ENCODE peak calls at places on chromosomes 3 and 15, in eight cellular contexts. V, F, W, J, H, C, D and Q are unnamed samples.

GRCh38 chr3:61114316-61114953 is 136.8 kb downstream of the FHIT start:
- DNase-seq in V (no peak), F (no peak), W (no peak), J (no peak), H (no peak), C (no peak), D (no peak), Q (no peak)

GRCh38 chr3:126179825-126180476 is 435 bp downstream of the ALDH1L1 start:
- DNase-seq in V (peak), F (no peak), W (no peak), J (peak), H (no peak), C (no peak), D (peak), Q (no peak)

GRCh38 chr3:46565607-46566039 is 479 bp downstream of the LRRC2 start:
- DNase-seq in V (no peak), F (no peak), W (no peak), J (peak), H (no peak), C (no peak), D (no peak), Q (no peak)

GRCh38 chr3:140363801-140364200 is 314.1 kb upstream of the TRIM42 start:
- DNase-seq in V (no peak), F (no peak), W (no peak), J (peak), H (no peak), C (no peak), D (no peak), Q (no peak)

GRCh38 chr15:39874890-39875549 is 45.0 kb downstream of the GPR176 start:
- DNase-seq in V (no peak), F (no peak), W (no peak), J (no peak), H (peak), C (peak), D (peak), Q (no peak)

GRCh38 chr3:159884661-159885402 is 103.8 kb upstream of the IL12A start:
- DNase-seq in V (no peak), F (no peak), W (no peak), J (no peak), H (peak), C (peak), D (peak), Q (no peak)

GRCh38 chr15:64634576-64635485 is 140.6 kb downstream of the RBPMS2 start:
- DNase-seq in V (no peak), F (no peak), W (no peak), J (no peak), H (peak), C (no peak), D (no peak), Q (peak)

GRCh38 chr3:186366206-186366605 is 4.2 kb upstream of the DGKG start:
- DNase-seq in V (no peak), F (no peak), W (no peak), J (no peak), H (no peak), C (no peak), D (no peak), Q (no peak)

GRCh38 chr3:109899930-109900329 is 562.6 kb upstream of the DPPA4 start:
- DNase-seq in V (no peak), F (no peak), W (no peak), J (no peak), H (no peak), C (no peak), D (no peak), Q (no peak)

GRCh38 chr3:104673981-104674380 is 692.7 kb upstream of the ALCAM start:
- DNase-seq in V (no peak), F (no peak), W (no peak), J (no peak), H (peak), C (peak), D (no peak), Q (no peak)

GRCh38 chr3:178170698-178171535 is 365.3 kb upstream of the KCNMB2 start:
- DNase-seq in V (no peak), F (peak), W (no peak), J (no peak), H (peak), C (peak), D (peak), Q (peak)

GRCh38 chr3:111903067-111903511 is 44.0 kb downstream of the PHLDB2 start:
- DNase-seq in V (no peak), F (peak), W (no peak), J (no peak), H (peak), C (peak), D (peak), Q (peak)

GRCh38 chr3:107239703-107240102 is 137.5 kb upstream of the CCDC54 start:
- DNase-seq in V (no peak), F (no peak), W (no peak), J (no peak), H (no peak), C (no peak), D (no peak), Q (no peak)

GRCh38 chr15:94432279-94432678 is 200.9 kb downstream of the MCTP2 start:
- DNase-seq in V (no peak), F (no peak), W (no peak), J (no peak), H (no peak), C (no peak), D (no peak), Q (no peak)

GRCh38 chr3:174202561-174202960 is 656.6 kb upstream of the NAALADL2 start:
- DNase-seq in V (no peak), F (no peak), W (no peak), J (no peak), H (peak), C (peak), D (peak), Q (peak)

GRCh38 chr15:89172921-89173320 is 48.5 kb downstream of the RLBP1 start:
- DNase-seq in V (no peak), F (no peak), W (no peak), J (no peak), H (no peak), C (no peak), D (no peak), Q (no peak)

GRCh38 chr3:47884603-47885002 is 81.7 kb downstream of the DHX30 start:
- DNase-seq in V (no peak), F (no peak), W (no peak), J (no peak), H (no peak), C (no peak), D (no peak), Q (no peak)

GRCh38 chr15:40331026-40331425 is 7.5 kb downstream of the INAFM2 start:
- DNase-seq in V (peak), F (no peak), W (no peak), J (no peak), H (no peak), C (no peak), D (no peak), Q (no peak)

GRCh38 chr3:39211332-39212130 is 19.1 kb upstream of the XIRP1 start:
- DNase-seq in V (no peak), F (no peak), W (no peak), J (no peak), H (no peak), C (no peak), D (no peak), Q (no peak)

GRCh38 chr15:22911306-22911705 is 68.9 kb downstream of the CYFIP1 start:
- DNase-seq in V (no peak), F (no peak), W (no peak), J (no peak), H (no peak), C (no peak), D (no peak), Q (no peak)

GRCh38 chr3:46666471-46666845 is 27.0 kb downstream of the ALS2CL start:
- DNase-seq in V (peak), F (no peak), W (no peak), J (no peak), H (no peak), C (no peak), D (no peak), Q (no peak)

GRCh38 chr3:187619461-187619860 is 50.7 kb downstream of the SST start:
- DNase-seq in V (no peak), F (no peak), W (no peak), J (no peak), H (no peak), C (no peak), D (no peak), Q (no peak)

GRCh38 chr3:120642368-120642948 is 39.6 kb downstream of the HGD start:
- DNase-seq in V (no peak), F (no peak), W (no peak), J (no peak), H (peak), C (no peak), D (peak), Q (no peak)

GRCh38 chr3:172904817-172905479 is 154.4 kb downstream of the ECT2 start:
- DNase-seq in V (no peak), F (no peak), W (no peak), J (no peak), H (peak), C (no peak), D (no peak), Q (no peak)

GRCh38 chr3:126180477-126181397 is at the start of gene ALDH1L1:
- DNase-seq in V (peak), F (peak), W (no peak), J (peak), H (peak), C (no peak), D (peak), Q (peak)

GRCh38 chr3:72995337-72995736 is 1.3 kb upstream of the PPP4R2 start:
- DNase-seq in V (no peak), F (no peak), W (no peak), J (peak), H (no peak), C (no peak), D (no peak), Q (no peak)

GRCh38 chr3:44825264-44825925 is 36.3 kb upstream of the TMEM42 start:
- DNase-seq in V (no peak), F (peak), W (no peak), J (no peak), H (peak), C (peak), D (peak), Q (no peak)

GRCh38 chr3:74559301-74559700 is 55.2 kb downstream of the CNTN3 start:
- DNase-seq in V (no peak), F (no peak), W (no peak), J (no peak), H (no peak), C (no peak), D (no peak), Q (no peak)

GRCh38 chr15:101389362-101389761 is 94.3 kb upstream of the SNRPA1 start:
- DNase-seq in V (no peak), F (no peak), W (no peak), J (no peak), H (no peak), C (no peak), D (no peak), Q (no peak)

GRCh38 chr3:45795882-45796765 is at the start of gene SLC6A20:
- DNase-seq in V (no peak), F (no peak), W (no peak), J (peak), H (no peak), C (no peak), D (no peak), Q (no peak)

GRCh38 chr15:95346856-95347255 is 983.6 kb upstream of the NR2F2 start:
- DNase-seq in V (no peak), F (no peak), W (no peak), J (no peak), H (no peak), C (no peak), D (no peak), Q (peak)

GRCh38 chr15:38453971-38454686 is at the start of gene FAM98B:
- DNase-seq in V (peak), F (peak), W (peak), J (peak), H (peak), C (peak), D (peak), Q (peak)

GRCh38 chr15:25939122-25939521 is 76.0 kb upstream of the ATP10A start:
- DNase-seq in V (no peak), F (no peak), W (no peak), J (no peak), H (no peak), C (no peak), D (peak), Q (no peak)

GRCh38 chr3:178112134-178112533 is 424.1 kb upstream of the KCNMB2 start:
- DNase-seq in V (no peak), F (no peak), W (no peak), J (no peak), H (no peak), C (peak), D (no peak), Q (no peak)

GRCh38 chr15:39552546-39552945 is 28.3 kb upstream of the THBS1 start:
- DNase-seq in V (no peak), F (no peak), W (no peak), J (no peak), H (no peak), C (no peak), D (no peak), Q (no peak)

GRCh38 chr15:85730001-85730820 is 64.5 kb downstream of the KLHL25 start:
- DNase-seq in V (no peak), F (peak), W (peak), J (no peak), H (peak), C (peak), D (peak), Q (peak)

GRCh38 chr3:15929944-15930571 is 132.3 kb upstream of the ANKRD28 start:
- DNase-seq in V (no peak), F (no peak), W (no peak), J (no peak), H (no peak), C (no peak), D (no peak), Q (no peak)

GRCh38 chr15:100766225-100767001 is 113.2 kb upstream of the ALDH1A3 start:
- DNase-seq in V (peak), F (no peak), W (no peak), J (no peak), H (no peak), C (no peak), D (no peak), Q (no peak)

GRCh38 chr3:135349254-135349948 is 554.3 kb downstream of the EPHB1 start:
- DNase-seq in V (no peak), F (no peak), W (no peak), J (no peak), H (no peak), C (no peak), D (no peak), Q (no peak)

DNA sequence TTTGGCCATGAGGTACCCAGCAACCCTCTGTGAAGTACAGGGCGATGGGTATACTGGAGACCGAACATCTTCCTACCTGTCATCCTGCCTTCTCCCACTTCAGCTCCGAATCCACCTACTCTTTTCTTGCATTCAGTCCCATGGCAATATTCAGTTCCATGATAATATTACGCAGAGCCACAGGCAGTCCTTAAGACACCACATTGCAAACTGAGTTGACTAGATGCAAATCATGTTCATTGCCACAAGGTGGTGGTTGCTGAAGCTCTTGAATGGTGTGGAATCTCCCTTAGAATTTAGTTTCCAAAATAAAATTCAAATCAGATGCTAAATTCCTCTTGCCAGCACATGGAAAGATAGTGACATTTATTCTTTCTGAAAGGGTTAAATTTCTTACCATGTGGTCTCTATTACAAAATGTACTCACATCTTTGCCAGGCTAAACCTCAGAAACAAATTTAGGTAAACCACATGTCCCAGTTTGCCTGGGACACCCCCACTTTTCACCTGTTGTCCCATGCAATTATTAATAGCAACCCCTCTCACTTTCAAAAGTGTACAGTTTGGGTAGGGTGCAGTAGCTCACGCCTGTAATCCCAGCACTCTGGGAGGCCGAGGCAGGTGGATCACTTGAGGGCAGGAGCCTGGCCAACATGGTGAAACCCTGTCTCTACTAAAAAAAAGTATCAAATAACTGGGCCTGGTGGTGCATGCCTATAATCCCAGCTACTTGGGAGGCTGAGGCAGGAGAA is 1.7 kb upstream of the NME9 start:
- DNase-seq in V (no peak), F (no peak), W (no peak), J (no peak), H (no peak), C (peak), D (peak), Q (no peak)
- TF ChIP-seq CTCF in V (no peak), F (peak), W (no peak), J (no peak), H (peak), C (peak), D (peak), Q (peak)

GRCh38 chr3:17945018-17945798 is 202.8 kb upstream of the TBC1D5 start:
- DNase-seq in V (no peak), F (no peak), W (no peak), J (no peak), H (no peak), C (no peak), D (no peak), Q (no peak)
- H3K4me3 ChIP-seq in V (no peak), F (no peak), W (no peak), J (no peak), H (no peak), C (no peak), D (no peak), Q (no peak)

GRCh38 chr15:70141376-70142071 is 43.8 kb upstream of the TLE3 start:
- DNase-seq in V (no peak), F (no peak), W (no peak), J (no peak), H (no peak), C (no peak), D (no peak), Q (no peak)
- TF ChIP-seq CTCF in V (no peak), F (no peak), W (no peak), J (no peak), H (no peak), C (no peak), D (no peak), Q (no peak)

DNA sequence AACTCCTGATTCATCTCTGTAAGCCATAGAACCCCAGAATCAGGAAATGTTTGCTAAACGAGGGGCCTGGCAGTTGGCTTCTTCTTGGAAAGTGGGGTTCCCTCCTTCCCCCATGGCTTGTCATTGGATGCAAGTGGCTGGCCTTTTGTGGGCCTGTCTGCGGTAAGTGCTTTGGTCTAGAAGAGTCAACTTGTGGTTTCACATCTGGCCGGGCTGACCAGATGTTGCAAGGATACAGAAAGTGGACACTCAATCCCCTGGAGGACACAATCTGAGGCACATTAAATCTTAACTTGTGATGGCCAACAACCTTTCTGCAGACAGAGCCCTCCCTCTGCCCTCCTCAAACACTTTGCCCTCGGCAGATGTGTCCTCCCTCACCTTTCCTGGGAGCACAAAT is 1.1 kb downstream of the FAH start:
- DNase-seq in V (no peak), F (no peak), W (no peak), J (no peak), H (no peak), C (no peak), D (peak), Q (no peak)
- H3K4me3 ChIP-seq in V (no peak), F (peak), W (peak), J (no peak), H (no peak), C (peak), D (peak), Q (no peak)

DNA sequence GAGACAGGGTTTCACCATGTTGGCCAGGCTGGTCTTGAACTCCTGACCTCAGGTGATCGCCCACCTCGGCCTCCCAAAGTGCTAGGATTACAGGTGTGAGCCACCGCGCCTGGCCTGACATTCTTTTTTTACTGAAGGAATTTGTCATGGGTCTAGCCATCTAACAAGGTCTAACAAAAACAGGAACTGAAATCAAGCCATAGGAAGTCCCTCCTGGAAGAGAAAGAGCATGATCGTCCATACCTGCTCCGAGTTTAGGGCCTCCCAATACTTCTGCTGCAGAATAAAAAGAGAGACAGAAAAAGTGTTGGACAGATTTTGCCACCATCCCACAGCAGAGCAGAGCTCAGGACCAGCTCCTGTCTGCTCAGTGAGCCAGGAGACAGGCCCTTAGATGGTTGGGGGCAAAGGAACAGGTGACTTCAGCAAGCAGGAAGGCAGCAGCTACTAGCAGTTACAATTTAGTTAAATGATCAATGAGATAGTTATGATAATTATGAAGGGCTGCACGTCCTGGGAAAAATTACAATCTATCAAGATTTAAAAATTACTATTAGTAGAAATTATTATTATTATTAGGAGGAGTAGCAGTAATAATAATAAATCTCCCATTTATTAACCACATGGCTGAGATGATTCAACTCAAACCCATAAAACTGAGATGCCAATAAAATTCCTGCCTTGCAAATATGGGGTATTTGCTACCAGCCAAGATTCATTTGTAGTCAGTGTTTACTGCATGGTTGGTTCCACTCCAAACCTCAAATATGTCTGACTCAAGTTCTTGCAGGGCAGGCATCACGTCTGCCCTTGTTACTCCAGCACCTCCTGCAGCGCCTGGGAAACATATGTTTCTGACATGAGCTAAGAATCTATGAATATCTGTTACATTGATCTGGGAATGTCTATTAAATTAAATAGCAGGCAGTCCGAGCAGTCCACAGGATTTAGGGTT is 40.1 kb downstream of the TMEM44 start:
- DNase-seq in V (no peak), F (peak), W (no peak), J (no peak), H (peak), C (peak), D (peak), Q (peak)
- TF ChIP-seq CTCF in V (no peak), F (peak), W (no peak), J (no peak), H (no peak), C (peak), D (no peak), Q (no peak)